ENCODE peak calls at places on chromosome 4, in nine cellular contexts. M is heart left ventricle, K is uterus, I is IMR-90, W is tibial nerve, F is breast epithelium, U is right lobe of liver, R is prostate gland, G is sigmoid colon. J is an unnamed sample. For H3K36me3, the result is how much of the 10 kb centered on the place peaks cover.

GRCh38 chr4:42445038-42445437 is 47.8 kb downstream of the SHISA3 start:
- DNase-seq in W (no peak), R (no peak), I (no peak), F (no peak), U (no peak), K (no peak), G (no peak), M (no peak), J (no peak)

GRCh38 chr4:68895561-68896198 is 55.9 kb downstream of the UGT2A3 start:
- DNase-seq in G (no peak), M (no peak), K (no peak), I (no peak), W (no peak), U (no peak), F (no peak), R (no peak), J (no peak)

GRCh38 chr4:110611968-110612447 is 10.9 kb downstream of the PITX2 start:
- DNase-seq in U (no peak), K (no peak), F (no peak), W (no peak), G (no peak), R (no peak), I (no peak), M (no peak), J (no peak)

GRCh38 chr4:41145571-41146078 is 68.7 kb downstream of the APBB2 start:
- DNase-seq in G (no peak), M (no peak), I (peak), U (no peak), K (no peak), R (no peak), F (no peak), W (no peak), J (no peak)

GRCh38 chr4:21753084-21753760 is 195.3 kb downstream of the KCNIP4 start:
- DNase-seq in W (no peak), K (no peak), R (no peak), M (no peak), G (no peak), U (no peak), F (no peak), I (no peak), J (no peak)

GRCh38 chr4:22099896-22100295 is 151.3 kb upstream of the KCNIP4 start:
- DNase-seq in M (no peak), U (no peak), R (no peak), F (no peak), I (no peak), K (no peak), W (no peak), G (no peak), J (no peak)

GRCh38 chr4:32094987-32095386 is 1374.8 kb downstream of the PCDH7 start:
- DNase-seq in M (no peak), U (no peak), K (no peak), R (no peak), G (no peak), I (no peak), W (no peak), F (no peak), J (no peak)

GRCh38 chr4:30429813-30430466 is 290.2 kb upstream of the PCDH7 start:
- DNase-seq in R (no peak), G (no peak), I (peak), W (no peak), K (no peak), M (no peak), F (no peak), U (no peak), J (no peak)

GRCh38 chr4:17846256-17846655 is 35.5 kb downstream of the NCAPG start:
- DNase-seq in I (peak), U (no peak), F (no peak), M (no peak), R (no peak), G (no peak), K (no peak), W (no peak), J (no peak)

GRCh38 chr4:134708026-134708425 is 506.4 kb upstream of the PABPC4L start:
- DNase-seq in M (no peak), U (no peak), R (no peak), W (no peak), G (no peak), F (no peak), K (no peak), I (no peak), J (no peak)

GRCh38 chr4:186617921-186618320 is 62.6 kb upstream of the MTNR1A start:
- DNase-seq in I (peak), M (no peak), W (no peak), G (no peak), U (no peak), K (no peak), F (no peak), R (no peak), J (no peak)

GRCh38 chr4:185640809-185641675 is 105.7 kb upstream of the PDLIM3 start:
- DNase-seq in U (no peak), R (peak), F (no peak), I (peak), W (peak), K (no peak), M (no peak), G (no peak), J (peak)

GRCh38 chr4:147054241-147054902 is 108.7 kb upstream of the TTC29 start:
- DNase-seq in I (no peak), U (no peak), W (no peak), M (no peak), R (no peak), K (no peak), F (no peak), G (no peak), J (no peak)

GRCh38 chr4:144647095-144647959 is 1.4 kb downstream of the HHIP start:
- DNase-seq in M (no peak), R (no peak), K (no peak), I (peak), G (no peak), W (no peak), F (no peak), U (no peak), J (peak)

GRCh38 chr4:164815711-164816110 is 61.3 kb upstream of the APELA start:
- DNase-seq in M (no peak), F (no peak), W (no peak), R (no peak), K (no peak), I (no peak), U (no peak), G (no peak), J (no peak)

GRCh38 chr4:77697860-77698599 is 92.4 kb downstream of the CXCL13 start:
- DNase-seq in M (no peak), F (no peak), W (no peak), G (no peak), I (peak), R (peak), U (no peak), K (no peak), J (peak)

GRCh38 chr4:152352645-152353116 is 183.2 kb downstream of the FBXW7 start:
- DNase-seq in K (peak), W (peak), I (peak), M (no peak), G (peak), R (peak), U (no peak), F (peak), J (peak)

GRCh38 chr4:87309625-87310024 is 13.1 kb downstream of the HSD17B13 start:
- DNase-seq in G (no peak), I (no peak), W (no peak), M (no peak), U (no peak), F (no peak), K (no peak), R (no peak), J (no peak)

GRCh38 chr4:113881256-113881655 is 98.2 kb downstream of the ARSJ start:
- DNase-seq in U (no peak), M (no peak), F (no peak), K (no peak), R (no peak), I (peak), W (no peak), G (no peak), J (no peak)

GRCh38 chr4:104099141-104099540 is 379.4 kb upstream of the TACR3 start:
- DNase-seq in G (no peak), R (no peak), M (no peak), U (no peak), F (no peak), K (no peak), W (no peak), I (no peak), J (no peak)

GRCh38 chr4:150070464-150071170 is 7.6 kb upstream of the DCLK2 start:
- DNase-seq in K (no peak), M (no peak), F (no peak), U (no peak), W (no peak), I (no peak), G (no peak), R (no peak), J (no peak)

GRCh38 chr4:80081566-80081965 is 8.5 kb upstream of the ANTXR2 start:
- DNase-seq in I (no peak), K (no peak), U (no peak), W (no peak), F (no peak), R (no peak), G (no peak), M (no peak), J (no peak)

GRCh38 chr4:73698217-73698616 is 42.2 kb upstream of the CXCL8 start:
- DNase-seq in I (peak), R (peak), W (no peak), M (no peak), K (no peak), G (no peak), U (no peak), F (peak), J (peak)

GRCh38 chr4:10371121-10371520 is 86.1 kb downstream of the ZNF518B start:
- DNase-seq in K (no peak), M (no peak), W (no peak), I (no peak), U (no peak), R (no peak), G (no peak), F (no peak), J (no peak)

GRCh38 chr4:24369630-24370029 is 214.7 kb downstream of the DHX15 start:
- DNase-seq in U (no peak), G (no peak), M (no peak), I (no peak), W (no peak), K (no peak), F (no peak), R (no peak), J (no peak)

GRCh38 chr4:116016201-116016600 is 902.8 kb upstream of the NDST4 start:
- DNase-seq in U (no peak), G (peak), K (no peak), M (peak), W (no peak), I (peak), F (peak), R (peak), J (no peak)

GRCh38 chr4:7335363-7336066 is 99.2 kb downstream of the PSAPL1 start:
- DNase-seq in K (peak), F (peak), U (peak), R (peak), M (peak), G (no peak), W (peak), I (peak), J (peak)

GRCh38 chr4:185771696-185772390 is 40.2 kb downstream of the SORBS2 start:
- DNase-seq in M (no peak), I (no peak), U (no peak), R (no peak), W (no peak), G (no peak), F (no peak), K (no peak), J (no peak)

DNA sequence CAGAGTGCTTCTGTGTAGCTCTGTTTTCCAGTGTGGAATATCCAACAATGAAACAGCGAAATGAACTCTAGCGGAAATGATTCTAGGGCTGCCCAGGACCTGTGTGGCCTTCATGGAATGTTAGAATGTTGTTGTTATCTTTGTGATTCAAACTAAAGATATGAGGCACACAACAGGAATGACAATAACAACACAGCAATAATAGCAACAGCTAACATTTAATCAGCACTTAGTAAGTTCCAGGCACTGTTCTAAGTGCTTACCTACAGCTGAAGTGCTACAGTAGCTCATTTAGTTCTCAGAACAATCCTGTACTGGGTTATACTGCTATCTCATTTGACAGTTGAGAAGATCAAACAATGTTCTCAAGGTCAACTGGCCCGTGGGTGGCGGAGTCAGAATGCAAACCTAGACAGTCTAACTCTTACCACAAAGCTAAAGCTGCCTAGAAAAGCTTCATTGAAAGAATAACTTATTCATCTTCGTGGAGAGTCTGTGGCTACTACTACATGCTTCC is 63.7 kb downstream of the MAML3 start:
- DNase-seq in K (no peak), W (no peak), U (no peak), I (peak), M (no peak), G (no peak), F (no peak), R (no peak), J (no peak)
- TF ChIP-seq POLR2A in K (no peak), W (no peak), U (no peak), I (no peak), M (no peak), G (no peak), F (no peak), R (no peak), J (no peak)

GRCh38 chr4:4311193-4311592 is 21.1 kb downstream of the ZBTB49 start:
- DNase-seq in R (no peak), I (no peak), F (no peak), G (no peak), M (no peak), W (no peak), U (no peak), K (no peak), J (no peak)
- H3K36me3 ChIP-seq in R (under half), I (under half), F (under half), G (under half), M (half or more), W (under half), U (under half), K (under half), J (under half)

DNA sequence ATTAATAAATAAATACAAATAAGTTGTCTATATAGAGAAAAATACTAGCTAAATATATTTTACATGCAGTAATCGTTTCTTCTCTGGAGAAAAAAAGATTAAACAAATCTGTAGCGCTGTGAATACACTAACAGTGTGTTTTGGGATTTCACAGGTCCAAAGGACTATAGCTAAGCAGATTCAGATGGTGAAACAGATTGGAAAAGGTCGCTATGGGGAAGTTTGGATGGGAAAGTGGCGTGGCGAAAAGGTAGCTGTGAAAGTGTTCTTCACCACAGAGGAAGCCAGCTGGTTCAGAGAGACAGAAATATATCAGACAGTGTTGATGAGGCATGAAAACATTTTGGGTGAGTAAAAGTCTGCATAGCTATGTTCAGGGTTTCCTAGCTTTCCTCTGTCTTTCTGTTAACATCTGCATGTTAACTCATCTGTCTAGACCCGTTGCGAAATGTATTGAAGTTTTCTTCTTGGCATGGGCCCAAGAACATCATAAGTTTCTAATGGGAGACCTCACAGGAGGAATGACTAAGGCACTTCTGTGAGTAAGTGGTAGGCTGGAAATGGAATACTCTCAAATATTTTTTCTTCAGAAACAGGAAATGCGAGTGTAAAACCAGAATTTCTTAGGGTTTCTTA is 372.1 kb downstream of the BMPR1B start:
- DNase-seq in F (no peak), G (no peak), U (no peak), I (peak), K (peak), W (peak), R (peak), M (no peak), J (no peak)
- TF ChIP-seq CTCF in F (no peak), G (no peak), U (no peak), I (no peak), K (no peak), W (no peak), R (no peak), M (no peak), J (no peak)

GRCh38 chr4:70993181-70994068 is at the start of gene DCK:
- DNase-seq in F (peak), U (peak), G (peak), W (peak), I (peak), R (peak), K (peak), M (peak), J (peak)
- TF ChIP-seq POLR2A in F (peak), U (peak), G (peak), W (peak), I (peak), R (peak), K (peak), M (peak), J (no peak)

GRCh38 chr4:82354788-82355187 is 19.0 kb downstream of the HNRNPD start:
- DNase-seq in G (no peak), W (no peak), M (no peak), I (no peak), R (no peak), F (no peak), U (no peak), K (no peak), J (no peak)
- H3K36me3 ChIP-seq in G (under half), W (under half), M (half or more), I (under half), R (under half), F (under half), U (under half), K (under half), J (under half)

GRCh38 chr4:155822572-155822971 is 43.5 kb downstream of the ASIC5 start:
- DNase-seq in F (no peak), M (no peak), U (no peak), W (no peak), I (peak), R (no peak), G (no peak), K (no peak), J (no peak)
- TF ChIP-seq CTCF in F (no peak), M (no peak), U (no peak), W (no peak), I (no peak), R (no peak), G (no peak), K (no peak), J (no peak)

DNA sequence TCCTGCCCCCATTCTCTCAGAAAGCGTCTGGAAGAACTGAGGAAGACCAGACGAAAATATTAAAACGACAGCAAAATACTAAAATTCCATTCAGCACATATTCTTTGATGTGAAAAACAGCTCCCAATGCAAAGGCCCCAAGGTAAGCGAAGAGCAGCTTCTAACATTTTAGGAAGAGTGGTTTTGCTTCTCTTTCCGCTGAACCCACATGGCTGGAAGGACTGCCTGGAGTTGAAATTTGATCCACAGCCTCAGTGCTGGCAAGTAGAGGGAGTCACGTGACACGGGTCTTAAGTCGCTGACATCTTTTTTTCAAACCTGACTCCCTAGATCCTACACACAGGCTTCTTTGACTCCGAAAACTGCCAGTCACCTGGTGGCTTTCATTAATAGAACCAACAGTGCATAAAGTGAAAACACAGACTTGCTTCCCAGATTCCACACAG is at the start of gene FAM13A:
- DNase-seq in I (peak), K (peak), U (peak), W (peak), R (peak), G (peak), M (peak), F (peak), J (peak)
- TF ChIP-seq POLR2A in I (no peak), K (no peak), U (no peak), W (no peak), R (no peak), G (no peak), M (peak), F (no peak), J (no peak)

GRCh38 chr4:1988327-1988724 is 20.4 kb downstream of the NELFA start:
- DNase-seq in K (no peak), M (no peak), I (no peak), R (no peak), U (peak), W (no peak), G (no peak), F (no peak), J (no peak)

GRCh38 chr4:1987721-1988326 is 20.9 kb downstream of the NELFA start:
- DNase-seq in W (no peak), G (no peak), F (no peak), M (no peak), K (no peak), R (no peak), I (no peak), U (peak), J (no peak)

GRCh38 chr4:1986578-1987210 is 22.1 kb downstream of the NELFA start:
- DNase-seq in U (peak), K (no peak), M (no peak), G (no peak), R (no peak), I (no peak), F (no peak), W (no peak), J (no peak)

GRCh38 chr4:1985780-1986577 is 22.8 kb downstream of the NELFA start:
- DNase-seq in U (peak), G (no peak), M (no peak), F (no peak), I (no peak), W (no peak), R (no peak), K (no peak), J (no peak)

GRCh38 chr4:1987296-1987695 is 21.5 kb downstream of the NELFA start:
- DNase-seq in K (no peak), G (no peak), R (no peak), F (no peak), U (peak), I (no peak), W (no peak), M (no peak), J (no peak)
- H3K36me3 ChIP-seq in K (under half), G (half or more), R (under half), F (under half), U (under half), I (half or more), W (under half), M (half or more), J (under half)

DNA sequence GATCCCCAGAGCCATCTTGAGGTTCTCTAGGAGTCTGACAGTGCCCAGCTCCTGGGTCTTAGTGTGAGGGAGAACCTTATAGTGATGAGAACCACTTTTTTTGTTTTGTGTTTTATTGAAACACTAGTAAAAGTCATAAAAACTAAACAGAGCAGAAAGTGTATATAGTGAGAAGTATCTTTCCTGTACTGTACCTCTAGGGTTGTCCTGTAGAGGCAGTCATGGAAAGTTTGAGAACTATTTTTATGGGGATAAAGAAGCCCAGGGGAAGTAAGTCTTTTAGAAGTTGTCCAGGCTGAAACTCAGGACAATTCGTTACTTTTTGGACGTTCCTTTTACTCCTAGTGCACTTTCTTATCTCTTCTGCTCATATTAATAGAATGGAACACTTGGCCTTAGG is 40.9 kb downstream of the ADH5 start:
- DNase-seq in K (no peak), G (no peak), F (no peak), M (no peak), I (no peak), U (no peak), W (no peak), R (no peak), J (peak)
- TF ChIP-seq CTCF in K (no peak), G (no peak), F (no peak), M (no peak), I (no peak), U (no peak), W (no peak), R (no peak), J (no peak)

GRCh38 chr4:2537011-2537830 is 774 bp downstream of the FAM193A start:
- DNase-seq in W (no peak), R (peak), G (peak), I (peak), U (peak), F (peak), M (peak), K (peak), J (peak)

GRCh38 chr4:2534904-2535385 is 1.5 kb upstream of the FAM193A start:
- DNase-seq in F (no peak), I (peak), G (no peak), R (no peak), K (no peak), M (no peak), U (no peak), W (no peak), J (no peak)

GRCh38 chr4:2536193-2537010 is at the start of gene FAM193A:
- DNase-seq in R (peak), I (peak), F (peak), W (peak), K (peak), G (peak), U (peak), M (peak), J (peak)

GRCh38 chr4:2535386-2536192 is 858 bp upstream of the FAM193A start:
- DNase-seq in I (peak), M (peak), R (peak), W (peak), G (peak), F (peak), U (peak), K (no peak), J (peak)
- TF ChIP-seq POLR2A in I (peak), M (no peak), R (no peak), W (peak), G (peak), F (no peak), U (peak), K (no peak), J (no peak)